ENCODE peak calls at places on chromosomes 11 and 22, in six cellular contexts. One of them, this sample, is unnamed.

GRCh38 chr11:25625094-25625493 is 706.8 kb upstream of the ANO3 start:
- DNase-seq in fibroblast of the aortic adventitia: no peak
- DNase-seq in neuronal stem cell: no peak
- DNase-seq in M059J: no peak
- DNase-seq in H9: no peak
- DNase-seq in stimulated activated effector memory CD8-positive, alpha-beta T cell treated with anti-CD3 and anti-CD28 coated beads, Interleukin-12 subunit alpha, Interleukin-12 subunit beta, amount 100 ng/mL, for 72 hours: no peak
- DNase-seq in this sample: no peak

GRCh38 chr11:1199689-1200610 is 22.9 kb upstream of the MUC5B start:
- DNase-seq in fibroblast of the aortic adventitia: no peak
- DNase-seq in neuronal stem cell: no peak
- DNase-seq in M059J: no peak
- DNase-seq in H9: peak
- DNase-seq in stimulated activated effector memory CD8-positive, alpha-beta T cell treated with anti-CD3 and anti-CD28 coated beads, Interleukin-12 subunit alpha, Interleukin-12 subunit beta, amount 100 ng/mL, for 72 hours: no peak
- DNase-seq in this sample: no peak

GRCh38 chr11:45485070-45485716 is 180.2 kb downstream of the CHST1 start:
- DNase-seq in fibroblast of the aortic adventitia: no peak
- DNase-seq in neuronal stem cell: no peak
- DNase-seq in M059J: no peak
- DNase-seq in H9: no peak
- DNase-seq in stimulated activated effector memory CD8-positive, alpha-beta T cell treated with anti-CD3 and anti-CD28 coated beads, Interleukin-12 subunit alpha, Interleukin-12 subunit beta, amount 100 ng/mL, for 72 hours: no peak
- DNase-seq in this sample: no peak

GRCh38 chr11:35274909-35275807 is 136.2 kb downstream of the CD44 start:
- DNase-seq in fibroblast of the aortic adventitia: peak
- DNase-seq in neuronal stem cell: no peak
- DNase-seq in M059J: peak
- DNase-seq in H9: no peak
- DNase-seq in stimulated activated effector memory CD8-positive, alpha-beta T cell treated with anti-CD3 and anti-CD28 coated beads, Interleukin-12 subunit alpha, Interleukin-12 subunit beta, amount 100 ng/mL, for 72 hours: no peak
- DNase-seq in this sample: peak

GRCh38 chr11:100816823-100817222 is 129.7 kb downstream of the ARHGAP42 start:
- DNase-seq in fibroblast of the aortic adventitia: peak
- DNase-seq in neuronal stem cell: no peak
- DNase-seq in M059J: peak
- DNase-seq in H9: no peak
- DNase-seq in stimulated activated effector memory CD8-positive, alpha-beta T cell treated with anti-CD3 and anti-CD28 coated beads, Interleukin-12 subunit alpha, Interleukin-12 subunit beta, amount 100 ng/mL, for 72 hours: no peak
- DNase-seq in this sample: no peak

GRCh38 chr11:134261626-134262488 is 8.5 kb downstream of the ACAD8 start:
- DNase-seq in fibroblast of the aortic adventitia: peak
- DNase-seq in neuronal stem cell: no peak
- DNase-seq in M059J: peak
- DNase-seq in H9: peak
- DNase-seq in stimulated activated effector memory CD8-positive, alpha-beta T cell treated with anti-CD3 and anti-CD28 coated beads, Interleukin-12 subunit alpha, Interleukin-12 subunit beta, amount 100 ng/mL, for 72 hours: no peak
- DNase-seq in this sample: no peak

GRCh38 chr11:106424111-106424510 is 346.6 kb downstream of the AASDHPPT start:
- DNase-seq in fibroblast of the aortic adventitia: peak
- DNase-seq in neuronal stem cell: no peak
- DNase-seq in M059J: peak
- DNase-seq in H9: no peak
- DNase-seq in stimulated activated effector memory CD8-positive, alpha-beta T cell treated with anti-CD3 and anti-CD28 coated beads, Interleukin-12 subunit alpha, Interleukin-12 subunit beta, amount 100 ng/mL, for 72 hours: no peak
- DNase-seq in this sample: peak

GRCh38 chr11:125123947-125124633 is 12.7 kb upstream of the TMEM218 start:
- DNase-seq in fibroblast of the aortic adventitia: peak
- DNase-seq in neuronal stem cell: no peak
- DNase-seq in M059J: peak
- DNase-seq in H9: peak
- DNase-seq in stimulated activated effector memory CD8-positive, alpha-beta T cell treated with anti-CD3 and anti-CD28 coated beads, Interleukin-12 subunit alpha, Interleukin-12 subunit beta, amount 100 ng/mL, for 72 hours: no peak
- DNase-seq in this sample: peak

GRCh38 chr11:120125005-120125404 is 12.9 kb downstream of the TRIM29 start:
- DNase-seq in fibroblast of the aortic adventitia: no peak
- DNase-seq in neuronal stem cell: no peak
- DNase-seq in M059J: peak
- DNase-seq in H9: no peak
- DNase-seq in stimulated activated effector memory CD8-positive, alpha-beta T cell treated with anti-CD3 and anti-CD28 coated beads, Interleukin-12 subunit alpha, Interleukin-12 subunit beta, amount 100 ng/mL, for 72 hours: no peak
- DNase-seq in this sample: peak

GRCh38 chr11:119759324-119759723 is 30.3 kb upstream of the NECTIN1 start:
- DNase-seq in fibroblast of the aortic adventitia: peak
- DNase-seq in neuronal stem cell: no peak
- DNase-seq in M059J: peak
- DNase-seq in H9: no peak
- DNase-seq in stimulated activated effector memory CD8-positive, alpha-beta T cell treated with anti-CD3 and anti-CD28 coated beads, Interleukin-12 subunit alpha, Interleukin-12 subunit beta, amount 100 ng/mL, for 72 hours: no peak
- DNase-seq in this sample: peak

GRCh38 chr11:8083088-8083395 is 2.0 kb downstream of the TUB start:
- DNase-seq in fibroblast of the aortic adventitia: no peak
- DNase-seq in neuronal stem cell: no peak
- DNase-seq in M059J: no peak
- DNase-seq in H9: no peak
- DNase-seq in stimulated activated effector memory CD8-positive, alpha-beta T cell treated with anti-CD3 and anti-CD28 coated beads, Interleukin-12 subunit alpha, Interleukin-12 subunit beta, amount 100 ng/mL, for 72 hours: no peak
- DNase-seq in this sample: no peak

GRCh38 chr11:126956664-126957063 is 43.9 kb downstream of the KIRREL3 start:
- DNase-seq in fibroblast of the aortic adventitia: no peak
- DNase-seq in neuronal stem cell: no peak
- DNase-seq in M059J: no peak
- DNase-seq in H9: no peak
- DNase-seq in stimulated activated effector memory CD8-positive, alpha-beta T cell treated with anti-CD3 and anti-CD28 coated beads, Interleukin-12 subunit alpha, Interleukin-12 subunit beta, amount 100 ng/mL, for 72 hours: no peak
- DNase-seq in this sample: no peak

GRCh38 chr11:72483412-72484186 is 49.3 kb upstream of the CLPB start:
- DNase-seq in fibroblast of the aortic adventitia: peak
- DNase-seq in neuronal stem cell: no peak
- DNase-seq in M059J: peak
- DNase-seq in H9: no peak
- DNase-seq in stimulated activated effector memory CD8-positive, alpha-beta T cell treated with anti-CD3 and anti-CD28 coated beads, Interleukin-12 subunit alpha, Interleukin-12 subunit beta, amount 100 ng/mL, for 72 hours: peak
- DNase-seq in this sample: peak

GRCh38 chr11:70483077-70483861 is 84.9 kb downstream of the CTTN start:
- DNase-seq in fibroblast of the aortic adventitia: peak
- DNase-seq in neuronal stem cell: no peak
- DNase-seq in M059J: peak
- DNase-seq in H9: no peak
- DNase-seq in stimulated activated effector memory CD8-positive, alpha-beta T cell treated with anti-CD3 and anti-CD28 coated beads, Interleukin-12 subunit alpha, Interleukin-12 subunit beta, amount 100 ng/mL, for 72 hours: no peak
- DNase-seq in this sample: peak

GRCh38 chr11:8698917-8699441 is 16.4 kb downstream of the RPL27A start:
- DNase-seq in fibroblast of the aortic adventitia: no peak
- DNase-seq in neuronal stem cell: no peak
- DNase-seq in M059J: no peak
- DNase-seq in H9: peak
- DNase-seq in stimulated activated effector memory CD8-positive, alpha-beta T cell treated with anti-CD3 and anti-CD28 coated beads, Interleukin-12 subunit alpha, Interleukin-12 subunit beta, amount 100 ng/mL, for 72 hours: no peak
- DNase-seq in this sample: no peak

GRCh38 chr22:46737976-46738641 is at the start of gene CERK:
- DNase-seq in fibroblast of the aortic adventitia: peak
- DNase-seq in neuronal stem cell: peak
- DNase-seq in M059J: peak
- DNase-seq in H9: peak
- DNase-seq in stimulated activated effector memory CD8-positive, alpha-beta T cell treated with anti-CD3 and anti-CD28 coated beads, Interleukin-12 subunit alpha, Interleukin-12 subunit beta, amount 100 ng/mL, for 72 hours: peak
- DNase-seq in this sample: peak

GRCh38 chr22:39959640-39960447 is at the start of gene TMA7B:
- DNase-seq in fibroblast of the aortic adventitia: peak
- DNase-seq in neuronal stem cell: no peak
- DNase-seq in M059J: peak
- DNase-seq in H9: peak
- DNase-seq in stimulated activated effector memory CD8-positive, alpha-beta T cell treated with anti-CD3 and anti-CD28 coated beads, Interleukin-12 subunit alpha, Interleukin-12 subunit beta, amount 100 ng/mL, for 72 hours: no peak
- DNase-seq in this sample: peak

GRCh38 chr11:723120-723883 is 17.3 kb downstream of the EPS8L2 start:
- DNase-seq in fibroblast of the aortic adventitia: peak
- DNase-seq in neuronal stem cell: no peak
- DNase-seq in M059J: peak
- DNase-seq in H9: peak
- DNase-seq in stimulated activated effector memory CD8-positive, alpha-beta T cell treated with anti-CD3 and anti-CD28 coated beads, Interleukin-12 subunit alpha, Interleukin-12 subunit beta, amount 100 ng/mL, for 72 hours: peak
- DNase-seq in this sample: peak

GRCh38 chr11:94925422-94926270 is 47.7 kb downstream of the CWC15 start:
- DNase-seq in fibroblast of the aortic adventitia: no peak
- DNase-seq in neuronal stem cell: no peak
- DNase-seq in M059J: no peak
- DNase-seq in H9: no peak
- DNase-seq in stimulated activated effector memory CD8-positive, alpha-beta T cell treated with anti-CD3 and anti-CD28 coated beads, Interleukin-12 subunit alpha, Interleukin-12 subunit beta, amount 100 ng/mL, for 72 hours: no peak
- DNase-seq in this sample: no peak

GRCh38 chr11:8652140-8652539 is 30.3 kb downstream of the TRIM66 start:
- DNase-seq in fibroblast of the aortic adventitia: peak
- DNase-seq in neuronal stem cell: no peak
- DNase-seq in M059J: peak
- DNase-seq in H9: no peak
- DNase-seq in stimulated activated effector memory CD8-positive, alpha-beta T cell treated with anti-CD3 and anti-CD28 coated beads, Interleukin-12 subunit alpha, Interleukin-12 subunit beta, amount 100 ng/mL, for 72 hours: no peak
- DNase-seq in this sample: peak

GRCh38 chr22:45865561-45866397 is 111.2 kb downstream of the WNT7B start:
- DNase-seq in fibroblast of the aortic adventitia: no peak
- DNase-seq in neuronal stem cell: no peak
- DNase-seq in M059J: peak
- DNase-seq in H9: peak
- DNase-seq in stimulated activated effector memory CD8-positive, alpha-beta T cell treated with anti-CD3 and anti-CD28 coated beads, Interleukin-12 subunit alpha, Interleukin-12 subunit beta, amount 100 ng/mL, for 72 hours: peak
- DNase-seq in this sample: no peak

GRCh38 chr22:42769238-42769573 is 48.5 kb upstream of the A4GALT start:
- DNase-seq in fibroblast of the aortic adventitia: no peak
- DNase-seq in neuronal stem cell: no peak
- DNase-seq in M059J: no peak
- DNase-seq in H9: no peak
- DNase-seq in stimulated activated effector memory CD8-positive, alpha-beta T cell treated with anti-CD3 and anti-CD28 coated beads, Interleukin-12 subunit alpha, Interleukin-12 subunit beta, amount 100 ng/mL, for 72 hours: no peak
- DNase-seq in this sample: no peak

GRCh38 chr11:69249641-69250502 is 44.1 kb upstream of the MYEOV start:
- DNase-seq in fibroblast of the aortic adventitia: peak
- DNase-seq in neuronal stem cell: no peak
- DNase-seq in M059J: no peak
- DNase-seq in H9: peak
- DNase-seq in stimulated activated effector memory CD8-positive, alpha-beta T cell treated with anti-CD3 and anti-CD28 coated beads, Interleukin-12 subunit alpha, Interleukin-12 subunit beta, amount 100 ng/mL, for 72 hours: no peak
- DNase-seq in this sample: no peak

GRCh38 chr11:112400615-112401014 is 140.0 kb upstream of the PLET1 start:
- DNase-seq in fibroblast of the aortic adventitia: no peak
- DNase-seq in neuronal stem cell: no peak
- DNase-seq in M059J: no peak
- DNase-seq in H9: no peak
- DNase-seq in stimulated activated effector memory CD8-positive, alpha-beta T cell treated with anti-CD3 and anti-CD28 coated beads, Interleukin-12 subunit alpha, Interleukin-12 subunit beta, amount 100 ng/mL, for 72 hours: no peak
- DNase-seq in this sample: peak

GRCh38 chr11:73195191-73196007 is 22.7 kb upstream of the P2RY2 start:
- DNase-seq in fibroblast of the aortic adventitia: no peak
- DNase-seq in neuronal stem cell: no peak
- DNase-seq in M059J: peak
- DNase-seq in H9: no peak
- DNase-seq in stimulated activated effector memory CD8-positive, alpha-beta T cell treated with anti-CD3 and anti-CD28 coated beads, Interleukin-12 subunit alpha, Interleukin-12 subunit beta, amount 100 ng/mL, for 72 hours: no peak
- DNase-seq in this sample: peak

This sample was measured in RPMI7951.